ENCODE peak calls at places on chromosomes 5 and 9, in seven cellular contexts. L is astrocyte of the cerebellum; K is posterior cingulate gyrus; R is Peyer's patch; Y is hypothalamus; J is endothelial cell of umbilical vein; V is effector CD4-positive, alpha-beta T cell. G is an unnamed sample.

GRCh38 chr9:21974230-21974541 is 20.0 kb downstream of the CDKN2A start:
- DNase-seq in L (no peak), V (no peak), R (no peak), Y (no peak), J (peak; percentile 21), K (no peak), G (no peak)

GRCh38 chr5:62395210-62395950 is 8.3 kb downstream of the DIMT1 start:
- DNase-seq in R (no peak), V (no peak), Y (no peak), J (no peak), K (no peak), L (no peak), G (no peak)

GRCh38 chr5:171201285-171201684 is 107.8 kb upstream of the TLX3 start:
- DNase-seq in V (no peak), K (no peak), L (no peak), Y (no peak), J (no peak), R (no peak), G (no peak)

GRCh38 chr9:91837982-91838731 is 111.9 kb downstream of the ROR2 start:
- DNase-seq in V (no peak), R (peak; percentile 64), J (no peak), K (peak; percentile 73), L (no peak), Y (no peak), G (peak; percentile 60)

GRCh38 chr5:167096816-167097215 is 1194.6 kb upstream of the WWC1 start:
- DNase-seq in Y (no peak), L (no peak), J (no peak), R (no peak), K (no peak), V (no peak), G (no peak)

GRCh38 chr5:167759411-167759821 is 532.0 kb upstream of the WWC1 start:
- DNase-seq in R (no peak), L (no peak), Y (no peak), J (no peak), V (no peak), K (no peak), G (no peak)

GRCh38 chr5:141507387-141508091 is 18.7 kb downstream of the PCDHGC5 start:
- DNase-seq in J (no peak), L (peak; percentile 76), R (no peak), V (no peak), K (no peak), Y (no peak), G (peak; percentile 85)

GRCh38 chr5:137751869-137752491 is 2.2 kb downstream of the HNRNPA0 start:
- DNase-seq in V (no peak), Y (no peak), R (no peak), L (peak; percentile 63), K (no peak), J (peak; percentile 74), G (no peak)

GRCh38 chr5:139688088-139688702 is 40.0 kb downstream of the CXXC5 start:
- DNase-seq in V (no peak), L (no peak), Y (no peak), K (no peak), J (no peak), R (no peak), G (no peak)

GRCh38 chr5:140118294-140118936 is 4.5 kb downstream of the PURA start:
- DNase-seq in J (no peak), L (no peak), V (no peak), K (no peak), R (no peak), Y (no peak), G (no peak)

GRCh38 chr5:181207214-181207959 is 2.4 kb upstream of the TRIM7 start:
- DNase-seq in V (peak; percentile 52), J (peak; percentile 93), R (peak; percentile 66), Y (no peak), L (peak; percentile 76), K (peak; percentile 93), G (peak; percentile 87)

GRCh38 chr9:128503870-128504269 is 649 bp upstream of the GLE1 start:
- DNase-seq in V (no peak), R (no peak), L (no peak), J (no peak), K (no peak), Y (no peak), G (no peak)

G was measured in sciatic nerve.